ENCODE peak calls at places on chromosomes 4 and X, in seven cellular contexts. One of them, this sample, is unnamed.

GRCh38 chr4:73870260-73870659 is 1.1 kb downstream of the CXCL1 start:
- DNase-seq in kidney: peak
- DNase-seq in fibroblast of mammary gland: peak
- DNase-seq in foreskin fibroblast: no peak
- DNase-seq in GM13976: no peak
- DNase-seq in stomach: peak
- DNase-seq in GM23338: peak
- DNase-seq in this sample: peak

GRCh38 chr4:150108693-150109092 is 30.4 kb downstream of the DCLK2 start:
- DNase-seq in kidney: no peak
- DNase-seq in fibroblast of mammary gland: no peak
- DNase-seq in foreskin fibroblast: no peak
- DNase-seq in GM13976: no peak
- DNase-seq in stomach: no peak
- DNase-seq in GM23338: no peak
- DNase-seq in this sample: no peak

GRCh38 chr4:179076865-179077264 is 1634.6 kb upstream of the AGA start:
- DNase-seq in kidney: no peak
- DNase-seq in fibroblast of mammary gland: no peak
- DNase-seq in foreskin fibroblast: no peak
- DNase-seq in GM13976: no peak
- DNase-seq in stomach: no peak
- DNase-seq in GM23338: peak
- DNase-seq in this sample: no peak

GRCh38 chrX:133676344-133677122 is 261.2 kb upstream of the GPC4 start:
- DNase-seq in kidney: no peak
- DNase-seq in fibroblast of mammary gland: no peak
- DNase-seq in foreskin fibroblast: no peak
- DNase-seq in GM13976: no peak
- DNase-seq in stomach: peak
- DNase-seq in GM23338: no peak
- DNase-seq in this sample: no peak

GRCh38 chrX:12814434-12814833 is 23.2 kb downstream of the PRPS2 start:
- DNase-seq in kidney: no peak
- DNase-seq in fibroblast of mammary gland: peak
- DNase-seq in foreskin fibroblast: peak
- DNase-seq in GM13976: peak
- DNase-seq in stomach: peak
- DNase-seq in GM23338: peak
- DNase-seq in this sample: peak

GRCh38 chr4:143438710-143439109 is 74.8 kb upstream of the SMARCA5 start:
- DNase-seq in kidney: no peak
- DNase-seq in fibroblast of mammary gland: no peak
- DNase-seq in foreskin fibroblast: no peak
- DNase-seq in GM13976: no peak
- DNase-seq in stomach: no peak
- DNase-seq in GM23338: no peak
- DNase-seq in this sample: no peak

GRCh38 chr4:140884431-140885058 is 128.4 kb upstream of the TBC1D9 start:
- DNase-seq in kidney: no peak
- DNase-seq in fibroblast of mammary gland: peak
- DNase-seq in foreskin fibroblast: peak
- DNase-seq in GM13976: peak
- DNase-seq in stomach: peak
- DNase-seq in GM23338: peak
- DNase-seq in this sample: peak

GRCh38 chr4:31234494-31234893 is 514.3 kb downstream of the PCDH7 start:
- DNase-seq in kidney: no peak
- DNase-seq in fibroblast of mammary gland: no peak
- DNase-seq in foreskin fibroblast: no peak
- DNase-seq in GM13976: peak
- DNase-seq in stomach: no peak
- DNase-seq in GM23338: peak
- DNase-seq in this sample: peak

GRCh38 chrX:49071877-49072711 is 1.7 kb downstream of the PRAF2 start:
- DNase-seq in kidney: peak
- DNase-seq in fibroblast of mammary gland: peak
- DNase-seq in foreskin fibroblast: peak
- DNase-seq in GM13976: no peak
- DNase-seq in stomach: peak
- DNase-seq in GM23338: peak
- DNase-seq in this sample: no peak

GRCh38 chr4:88144866-88145300 is 13.6 kb downstream of the ABCG2 start:
- DNase-seq in kidney: no peak
- DNase-seq in fibroblast of mammary gland: no peak
- DNase-seq in foreskin fibroblast: no peak
- DNase-seq in GM13976: no peak
- DNase-seq in stomach: no peak
- DNase-seq in GM23338: no peak
- DNase-seq in this sample: no peak

GRCh38 chr4:88146891-88147290 is 11.5 kb downstream of the ABCG2 start:
- DNase-seq in kidney: no peak
- DNase-seq in fibroblast of mammary gland: no peak
- DNase-seq in foreskin fibroblast: no peak
- DNase-seq in GM13976: no peak
- DNase-seq in stomach: no peak
- DNase-seq in GM23338: no peak
- DNase-seq in this sample: no peak

GRCh38 chrX:131778269-131779218 is 234.7 kb downstream of the OR13H1 start:
- DNase-seq in kidney: no peak
- DNase-seq in fibroblast of mammary gland: peak
- DNase-seq in foreskin fibroblast: no peak
- DNase-seq in GM13976: no peak
- DNase-seq in stomach: peak
- DNase-seq in GM23338: no peak
- DNase-seq in this sample: peak

GRCh38 chrX:21932277-21932996 is 8.1 kb upstream of the SMS start:
- DNase-seq in kidney: no peak
- DNase-seq in fibroblast of mammary gland: peak
- DNase-seq in foreskin fibroblast: peak
- DNase-seq in GM13976: no peak
- DNase-seq in stomach: no peak
- DNase-seq in GM23338: no peak
- DNase-seq in this sample: peak

GRCh38 chrX:129576539-129576938 is 36.5 kb downstream of the OCRL start:
- DNase-seq in kidney: no peak
- DNase-seq in fibroblast of mammary gland: no peak
- DNase-seq in foreskin fibroblast: no peak
- DNase-seq in GM13976: no peak
- DNase-seq in stomach: no peak
- DNase-seq in GM23338: no peak
- DNase-seq in this sample: no peak

GRCh38 chrX:39818071-39818470 is 279.7 kb downstream of the BCOR start:
- DNase-seq in kidney: no peak
- DNase-seq in fibroblast of mammary gland: no peak
- DNase-seq in foreskin fibroblast: no peak
- DNase-seq in GM13976: no peak
- DNase-seq in stomach: no peak
- DNase-seq in GM23338: no peak
- DNase-seq in this sample: no peak

GRCh38 chrX:155874571-155875244 is 6.4 kb upstream of the VAMP7 start:
- DNase-seq in kidney: peak
- DNase-seq in fibroblast of mammary gland: no peak
- DNase-seq in foreskin fibroblast: peak
- DNase-seq in GM13976: no peak
- DNase-seq in stomach: no peak
- DNase-seq in GM23338: peak
- DNase-seq in this sample: no peak

GRCh38 chr4:169066934-169067333 is 56.9 kb upstream of the CBR4 start:
- DNase-seq in kidney: no peak
- DNase-seq in fibroblast of mammary gland: no peak
- DNase-seq in foreskin fibroblast: no peak
- DNase-seq in GM13976: no peak
- DNase-seq in stomach: no peak
- DNase-seq in GM23338: no peak
- DNase-seq in this sample: no peak

GRCh38 chr4:183955666-183956065 is 50.6 kb downstream of the STOX2 start:
- DNase-seq in kidney: no peak
- DNase-seq in fibroblast of mammary gland: no peak
- DNase-seq in foreskin fibroblast: no peak
- DNase-seq in GM13976: no peak
- DNase-seq in stomach: no peak
- DNase-seq in GM23338: no peak
- DNase-seq in this sample: no peak

GRCh38 chr4:24476209-24476781 is 108.1 kb downstream of the DHX15 start:
- DNase-seq in kidney: no peak
- DNase-seq in fibroblast of mammary gland: peak
- DNase-seq in foreskin fibroblast: peak
- DNase-seq in GM13976: peak
- DNase-seq in stomach: no peak
- DNase-seq in GM23338: peak
- DNase-seq in this sample: peak

GRCh38 chr4:41935652-41936021 is 408 bp downstream of the TMEM33 start:
- DNase-seq in kidney: no peak
- DNase-seq in fibroblast of mammary gland: peak
- DNase-seq in foreskin fibroblast: peak
- DNase-seq in GM13976: peak
- DNase-seq in stomach: no peak
- DNase-seq in GM23338: no peak
- DNase-seq in this sample: peak

GRCh38 chrX:96704661-96705060 is 20.0 kb downstream of the DIAPH2 start:
- DNase-seq in kidney: no peak
- DNase-seq in fibroblast of mammary gland: peak
- DNase-seq in foreskin fibroblast: no peak
- DNase-seq in GM13976: no peak
- DNase-seq in stomach: no peak
- DNase-seq in GM23338: no peak
- DNase-seq in this sample: no peak

GRCh38 chrX:35726176-35726575 is 72.0 kb upstream of the MAGEB16 start:
- DNase-seq in kidney: no peak
- DNase-seq in fibroblast of mammary gland: peak
- DNase-seq in foreskin fibroblast: no peak
- DNase-seq in GM13976: no peak
- DNase-seq in stomach: no peak
- DNase-seq in GM23338: peak
- DNase-seq in this sample: peak

GRCh38 chr4:81602853-81603252 is 131.1 kb upstream of the RASGEF1B start:
- DNase-seq in kidney: no peak
- DNase-seq in fibroblast of mammary gland: no peak
- DNase-seq in foreskin fibroblast: no peak
- DNase-seq in GM13976: no peak
- DNase-seq in stomach: no peak
- DNase-seq in GM23338: no peak
- DNase-seq in this sample: no peak

GRCh38 chr4:81604683-81605082 is 133.0 kb upstream of the RASGEF1B start:
- DNase-seq in kidney: no peak
- DNase-seq in fibroblast of mammary gland: no peak
- DNase-seq in foreskin fibroblast: peak
- DNase-seq in GM13976: no peak
- DNase-seq in stomach: no peak
- DNase-seq in GM23338: no peak
- DNase-seq in this sample: no peak

GRCh38 chr4:81599646-81600231 is 128.0 kb upstream of the RASGEF1B start:
- DNase-seq in kidney: no peak
- DNase-seq in fibroblast of mammary gland: no peak
- DNase-seq in foreskin fibroblast: no peak
- DNase-seq in GM13976: no peak
- DNase-seq in stomach: no peak
- DNase-seq in GM23338: no peak
- DNase-seq in this sample: no peak

GRCh38 chr4:81600511-81601269 is 129.0 kb upstream of the RASGEF1B start:
- DNase-seq in kidney: peak
- DNase-seq in fibroblast of mammary gland: no peak
- DNase-seq in foreskin fibroblast: no peak
- DNase-seq in GM13976: no peak
- DNase-seq in stomach: no peak
- DNase-seq in GM23338: no peak
- DNase-seq in this sample: no peak

GRCh38 chr4:81601270-81601694 is 129.6 kb upstream of the RASGEF1B start:
- DNase-seq in kidney: no peak
- DNase-seq in fibroblast of mammary gland: no peak
- DNase-seq in foreskin fibroblast: peak
- DNase-seq in GM13976: no peak
- DNase-seq in stomach: no peak
- DNase-seq in GM23338: no peak
- DNase-seq in this sample: no peak
- TF ChIP-seq CTCF in kidney: no peak
- TF ChIP-seq CTCF in fibroblast of mammary gland: no peak
- TF ChIP-seq CTCF in foreskin fibroblast: no peak
- TF ChIP-seq CTCF in GM13976: no peak
- TF ChIP-seq CTCF in stomach: no peak
- TF ChIP-seq CTCF in GM23338: no peak
- TF ChIP-seq CTCF in this sample: no peak

GRCh38 chrX:119505945-119506344 is 37.7 kb downstream of the SLC25A5 start:
- DNase-seq in kidney: no peak
- DNase-seq in fibroblast of mammary gland: no peak
- DNase-seq in foreskin fibroblast: no peak
- DNase-seq in GM13976: no peak
- DNase-seq in stomach: no peak
- DNase-seq in GM23338: no peak
- DNase-seq in this sample: no peak

GRCh38 chrX:119501511-119502148 is 33.4 kb downstream of the SLC25A5 start:
- DNase-seq in kidney: no peak
- DNase-seq in fibroblast of mammary gland: no peak
- DNase-seq in foreskin fibroblast: no peak
- DNase-seq in GM13976: no peak
- DNase-seq in stomach: no peak
- DNase-seq in GM23338: no peak
- DNase-seq in this sample: no peak

GRCh38 chrX:119503484-119503861 is 35.2 kb downstream of the SLC25A5 start:
- DNase-seq in kidney: peak
- DNase-seq in fibroblast of mammary gland: peak
- DNase-seq in foreskin fibroblast: peak
- DNase-seq in GM13976: no peak
- DNase-seq in stomach: peak
- DNase-seq in GM23338: no peak
- DNase-seq in this sample: peak

GRCh38 chrX:119500061-119500800 is 32.0 kb downstream of the SLC25A5 start:
- DNase-seq in kidney: no peak
- DNase-seq in fibroblast of mammary gland: no peak
- DNase-seq in foreskin fibroblast: no peak
- DNase-seq in GM13976: no peak
- DNase-seq in stomach: no peak
- DNase-seq in GM23338: no peak
- DNase-seq in this sample: no peak

GRCh38 chrX:119502727-119503483 is 34.7 kb downstream of the SLC25A5 start:
- DNase-seq in kidney: no peak
- DNase-seq in fibroblast of mammary gland: peak
- DNase-seq in foreskin fibroblast: peak
- DNase-seq in GM13976: no peak
- DNase-seq in stomach: peak
- DNase-seq in GM23338: no peak
- DNase-seq in this sample: peak
- TF ChIP-seq CTCF in kidney: no peak
- TF ChIP-seq CTCF in fibroblast of mammary gland: no peak
- TF ChIP-seq CTCF in foreskin fibroblast: no peak
- TF ChIP-seq CTCF in GM13976: no peak
- TF ChIP-seq CTCF in stomach: no peak
- TF ChIP-seq CTCF in GM23338: no peak
- TF ChIP-seq CTCF in this sample: no peak

GRCh38 chrX:77174680-77175336 is 272.4 kb upstream of the FGF16 start:
- DNase-seq in kidney: no peak
- DNase-seq in fibroblast of mammary gland: no peak
- DNase-seq in foreskin fibroblast: no peak
- DNase-seq in GM13976: no peak
- DNase-seq in stomach: no peak
- DNase-seq in GM23338: no peak
- DNase-seq in this sample: no peak
- TF ChIP-seq CTCF in kidney: no peak
- TF ChIP-seq CTCF in fibroblast of mammary gland: no peak
- TF ChIP-seq CTCF in foreskin fibroblast: no peak
- TF ChIP-seq CTCF in GM13976: no peak
- TF ChIP-seq CTCF in stomach: no peak
- TF ChIP-seq CTCF in GM23338: no peak
- TF ChIP-seq CTCF in this sample: no peak

GRCh38 chrX:1802912-1803311 is 188.1 kb downstream of the ASMT start:
- DNase-seq in kidney: no peak
- DNase-seq in fibroblast of mammary gland: no peak
- DNase-seq in foreskin fibroblast: no peak
- DNase-seq in GM13976: no peak
- DNase-seq in stomach: no peak
- DNase-seq in GM23338: no peak
- DNase-seq in this sample: no peak
- TF ChIP-seq CTCF in kidney: no peak
- TF ChIP-seq CTCF in fibroblast of mammary gland: no peak
- TF ChIP-seq CTCF in foreskin fibroblast: no peak
- TF ChIP-seq CTCF in GM13976: no peak
- TF ChIP-seq CTCF in stomach: no peak
- TF ChIP-seq CTCF in GM23338: no peak
- TF ChIP-seq CTCF in this sample: no peak

This sample was measured in MCF 10A.